ENCODE peak calls at places on chromosomes 4 and X, in four cellular contexts. X is right cardiac atrium, W is WERI-Rb-1, G is cardiac muscle cell. F is an unnamed sample.

GRCh38 chr4:23333556-23333945 is 556.3 kb downstream of the PPARGC1A start:
- DNase-seq in X (no peak), W (no peak), G (no peak), F (no peak)

GRCh38 chr4:44326716-44327115 is 121.9 kb downstream of the KCTD8 start:
- DNase-seq in X (no peak), W (no peak), G (no peak), F (no peak)

GRCh38 chr4:90027565-90027964 is 99.6 kb upstream of the CCSER1 start:
- DNase-seq in X (no peak), W (no peak), G (no peak), F (no peak)

GRCh38 chr4:168453146-168453545 is 27.1 kb downstream of the DDX60L start:
- DNase-seq in X (no peak), W (no peak), G (no peak), F (no peak)

GRCh38 chrX:136047969-136048368 is 62.7 kb downstream of the SLC9A6 start:
- DNase-seq in X (no peak), W (no peak), G (no peak), F (no peak)

GRCh38 chr4:26862381-26862915 is 1.8 kb downstream of the STIM2 start:
- DNase-seq in X (no peak), W (no peak), G (no peak), F (no peak)

GRCh38 chr4:169243808-169244207 is 26.9 kb downstream of the SH3RF1 start:
- DNase-seq in X (no peak), W (no peak), G (no peak), F (no peak)

GRCh38 chr4:114364857-114365256 is 233.8 kb upstream of the UGT8 start:
- DNase-seq in X (no peak), W (no peak), G (no peak), F (no peak)

GRCh38 chr4:109998867-109999303 is 86.2 kb downstream of the EGF start:
- DNase-seq in X (no peak), W (peak; percentile 26), G (peak; percentile 73), F (peak; percentile 9)

GRCh38 chr4:168920438-168921081 is 89.5 kb downstream of the CBR4 start:
- DNase-seq in X (no peak), W (no peak), G (no peak), F (no peak)

GRCh38 chrX:72003811-72004750 is 93.4 kb downstream of the NHSL2 start:
- DNase-seq in X (peak; percentile 80), W (peak; percentile 53), G (peak; percentile 59), F (no peak)

GRCh38 chr4:110510955-110511544 is 35.1 kb downstream of the ENPEP start:
- DNase-seq in X (no peak), W (no peak), G (peak; percentile 74), F (no peak)

GRCh38 chrX:20414066-20414465 is 147.4 kb upstream of the RPS6KA3 start:
- DNase-seq in X (no peak), W (no peak), G (no peak), F (no peak)

GRCh38 chr4:2322801-2323200 is 60.9 kb upstream of the MXD4 start:
- DNase-seq in X (no peak), W (no peak), G (no peak), F (no peak)

GRCh38 chr4:19239565-19239964 is 1012.1 kb upstream of the SLIT2 start:
- DNase-seq in X (no peak), W (no peak), G (no peak), F (no peak)

GRCh38 chr4:163681208-163681821 is 186.8 kb downstream of the TMA16 start:
- DNase-seq in X (no peak), W (peak; percentile 33), G (peak; percentile 80), F (no peak)

GRCh38 chr4:183158062-183158461 is 59.0 kb downstream of the WWC2 start:
- DNase-seq in X (no peak), W (no peak), G (no peak), F (no peak)

GRCh38 chrX:136731798-136732197 is 48.9 kb downstream of the ARHGEF6 start:
- DNase-seq in X (no peak), W (no peak), G (no peak), F (no peak)

GRCh38 chrX:8743126-8743732 is 11.3 kb upstream of the ANOS1 start:
- DNase-seq in X (peak; percentile 74), W (peak; percentile 54), G (peak; percentile 78), F (peak; percentile 27)

GRCh38 chrX:24081661-24082154 is 27.0 kb downstream of the EIF2S3 start:
- DNase-seq in X (peak; percentile 78), W (peak; percentile 77), G (peak; percentile 38), F (peak; percentile 1)

GRCh38 chrX:41010188-41010846 is 74.9 kb upstream of the USP9X start:
- DNase-seq in X (peak; percentile 91), W (no peak), G (peak; percentile 56), F (peak; percentile 2)

GRCh38 chrX:45056428-45057145 is 144.1 kb downstream of the DIPK2B start:
- DNase-seq in X (no peak), W (no peak), G (no peak), F (no peak)

GRCh38 chrX:8191022-8191421 is 20.0 kb upstream of the VCX2 start:
- DNase-seq in X (no peak), W (no peak), G (no peak), F (no peak)

GRCh38 chrX:15235001-15235400 is 34.9 kb downstream of the ASB9 start:
- DNase-seq in X (no peak), W (no peak), G (no peak), F (no peak)

GRCh38 chr4:158051401-158052235 is 121.2 kb downstream of the GASK1B start:
- DNase-seq in X (no peak), W (no peak), G (no peak), F (no peak)

GRCh38 chr4:2290974-2291704 is 29.2 kb upstream of the MXD4 start:
- DNase-seq in X (peak; percentile 52), W (peak; percentile 6), G (no peak), F (peak; percentile 81)

GRCh38 chr4:19913670-19914069 is 338.0 kb upstream of the SLIT2 start:
- DNase-seq in X (no peak), W (no peak), G (no peak), F (no peak)

GRCh38 chr4:182242793-182243192 is 409 bp upstream of the TENM3 start:
- DNase-seq in X (no peak), W (no peak), G (no peak), F (no peak)

GRCh38 chr4:128244379-128244778 is 43.2 kb downstream of the PGRMC2 start:
- DNase-seq in X (no peak), W (no peak), G (no peak), F (no peak)

GRCh38 chrX:140507982-140508305 is 3.1 kb upstream of the SOX3 start:
- DNase-seq in X (peak; percentile 47), W (no peak), G (peak; percentile 64), F (no peak)

GRCh38 chrX:37871626-37872302 is 24.4 kb upstream of the DYNLT3 start:
- DNase-seq in X (peak; percentile 30), W (no peak), G (no peak), F (no peak)

GRCh38 chrX:13432376-13432775 is 112.5 kb upstream of the ATXN3L start:
- DNase-seq in X (no peak), W (no peak), G (no peak), F (no peak)

GRCh38 chr4:104575293-104575692 is 80.6 kb upstream of the CXXC4 start:
- DNase-seq in X (no peak), W (no peak), G (no peak), F (no peak)

GRCh38 chr4:104574371-104574770 is 79.7 kb upstream of the CXXC4 start:
- DNase-seq in X (no peak), W (no peak), G (no peak), F (no peak)

DNA sequence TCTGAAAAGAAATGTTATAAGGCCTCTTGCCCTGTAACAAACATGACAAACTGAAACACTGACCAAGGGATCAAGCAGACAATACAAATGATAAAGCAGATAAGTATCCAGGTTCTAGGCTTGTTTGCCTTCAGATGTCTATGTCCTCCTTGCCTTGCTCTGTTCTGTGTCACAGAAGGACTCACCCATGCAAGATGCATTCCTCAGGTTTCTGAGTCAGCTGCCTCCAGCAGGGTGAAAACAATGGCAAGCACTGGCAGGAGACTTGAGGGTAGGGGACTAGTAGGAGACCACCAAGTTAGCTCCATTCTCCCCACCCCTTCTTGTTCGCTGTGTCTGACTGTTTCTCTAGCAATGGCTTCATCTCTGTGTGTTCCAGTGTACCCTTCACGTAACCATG is 76.6 kb upstream of the CXXC4 start:
- DNase-seq in X (no peak), W (no peak), G (no peak), F (no peak)
- H3K27ac ChIP-seq in X (no peak overlapping the region), W (no peak overlapping the region), G (no peak overlapping the region), F (no peak overlapping the region)

GRCh38 chr4:40678421-40678820 is 48.8 kb upstream of the RBM47 start:
- DNase-seq in X (no peak), W (no peak), G (no peak), F (no peak)

GRCh38 chr4:40675166-40675565 is 45.5 kb upstream of the RBM47 start:
- DNase-seq in X (no peak), W (no peak), G (no peak), F (no peak)

GRCh38 chr4:40669504-40669903 is 39.8 kb upstream of the RBM47 start:
- DNase-seq in X (no peak), W (no peak), G (no peak), F (no peak)

DNA sequence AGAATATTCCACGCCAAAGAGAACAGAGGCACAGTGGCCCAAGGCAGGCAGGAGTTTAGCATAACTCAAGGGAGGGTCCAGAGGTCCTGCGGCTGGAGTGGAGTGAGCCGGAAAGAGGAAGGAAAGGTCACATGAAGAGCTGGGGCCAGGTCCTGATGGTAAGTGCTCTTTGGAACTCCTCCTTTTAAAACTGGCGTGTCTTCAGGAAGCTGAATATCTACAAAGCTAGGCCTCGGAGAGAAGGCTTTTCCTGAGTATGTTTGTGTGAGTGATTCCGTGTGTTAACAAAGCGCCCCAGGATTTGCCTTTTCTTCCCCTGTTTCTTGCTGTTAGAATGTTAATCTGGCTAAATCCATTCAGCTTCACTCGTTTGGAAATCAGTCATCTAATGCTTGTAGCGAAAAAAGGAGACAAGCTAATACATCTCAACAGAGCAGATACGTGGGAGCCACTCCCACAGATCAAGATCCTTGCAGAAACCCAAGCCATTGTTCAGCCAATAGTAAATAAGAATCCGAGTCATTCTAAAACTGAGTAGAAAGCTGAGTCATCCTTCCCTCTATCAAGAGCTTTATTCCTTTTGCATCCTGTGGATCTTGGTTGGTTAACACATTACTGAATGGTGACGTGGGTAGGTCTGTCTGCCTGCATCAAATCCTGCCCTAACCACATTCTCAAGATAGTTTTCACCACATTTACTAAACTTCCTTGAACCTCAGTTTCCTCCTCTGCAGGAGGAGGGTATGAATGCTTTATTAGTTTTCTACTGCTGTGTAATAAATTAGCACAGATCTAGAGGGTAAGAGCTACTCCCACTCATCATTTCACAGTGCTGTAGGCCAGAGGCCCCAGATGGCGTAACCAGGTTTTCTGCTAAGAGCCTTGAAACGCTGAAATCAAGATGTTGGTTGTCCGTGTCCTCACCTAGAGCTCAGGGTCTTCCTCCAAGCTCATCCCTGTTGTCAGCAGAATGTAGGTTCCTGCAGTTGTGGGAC is 43.2 kb upstream of the RBM47 start:
- DNase-seq in X (no peak), W (peak; percentile 59), G (no peak), F (no peak)
- H3K27ac ChIP-seq in X (no peak overlapping the region), W (peak overlapping the region; percentile 88), G (no peak overlapping the region), F (peak overlapping the region; percentile 13)

GRCh38 chr4:173269280-173269679 is 64.9 kb downstream of the HMGB2 start:
- DNase-seq in X (no peak), W (no peak), G (peak; percentile 39), F (no peak)
- H3K27ac ChIP-seq in X (no peak overlapping the region), W (no peak overlapping the region), G (no peak overlapping the region), F (no peak overlapping the region)

GRCh38 chr4:5037553-5038551 is 13.4 kb upstream of the STK32B start:
- DNase-seq in X (no peak), W (no peak), G (no peak), F (no peak)
- H3K27ac ChIP-seq in X (no peak overlapping the region), W (no peak overlapping the region), G (no peak overlapping the region), F (no peak overlapping the region)

F was measured in effector memory CD4-positive, alpha-beta T cell.